ENCODE peak calls at places on chromosomes 3 and 15, in eight cellular contexts. T is endothelial cell of umbilical vein, F is esophagus squamous epithelium, G is NT2/D1, N is uterus, D is cardiac muscle cell, W is small intestine, R is GM23248. B is an unnamed sample.

GRCh38 chr3:184448321-184449160 is 68.7 kb downstream of the CHRD start:
- DNase-seq in N (no peak), W (peak; percentile 20), T (peak; percentile 96), R (peak; percentile 72), F (no peak), D (no peak), G (no peak), B (no peak)

GRCh38 chr3:156727519-156728205 is 53.3 kb downstream of the TIPARP start:
- DNase-seq in T (no peak), W (no peak), D (no peak), R (no peak), N (no peak), F (no peak), G (no peak), B (no peak)

GRCh38 chr3:8581806-8582436 is 62.7 kb downstream of the SSUH2 start:
- DNase-seq in D (no peak), T (no peak), F (no peak), N (no peak), G (no peak), W (no peak), R (no peak), B (no peak)

GRCh38 chr3:176650478-176650877 is 546.8 kb downstream of the TBL1XR1 start:
- DNase-seq in N (no peak), G (no peak), W (no peak), D (no peak), F (no peak), T (no peak), R (peak; percentile 74), B (no peak)

GRCh38 chr15:67543348-67543718 is 830 bp downstream of the MAP2K5 start:
- DNase-seq in W (peak; percentile 37), N (no peak), D (no peak), F (no peak), T (peak; percentile 25), G (no peak), R (peak; percentile 51), B (no peak)

GRCh38 chr3:37779289-37780152 is 82.2 kb upstream of the CTDSPL start:
- DNase-seq in F (no peak), G (peak; percentile 85), T (peak; percentile 76), R (peak; percentile 83), W (peak; percentile 69), D (peak; percentile 87), N (peak; percentile 50), B (no peak)

GRCh38 chr3:197558000-197558399 is 2.2 kb upstream of the BDH1 start:
- DNase-seq in N (no peak), T (no peak), G (no peak), R (no peak), F (no peak), W (peak; percentile 51), D (no peak), B (no peak)

GRCh38 chr3:86180696-86181095 is 810.3 kb downstream of the VGLL3 start:
- DNase-seq in R (peak; percentile 4), F (no peak), W (no peak), T (no peak), D (peak; percentile 25), N (no peak), G (no peak), B (no peak)

GRCh38 chr15:68112711-68113110 is 58.6 kb downstream of the PIAS1 start:
- DNase-seq in G (no peak), D (no peak), W (no peak), T (no peak), F (no peak), N (no peak), R (peak; percentile 76), B (no peak)

GRCh38 chr3:179260949-179261765 is 10.2 kb upstream of the KCNMB3 start:
- DNase-seq in R (peak; percentile 86), G (no peak), T (peak; percentile 58), D (peak; percentile 77), F (peak; percentile 6), N (peak; percentile 48), W (peak; percentile 66), B (no peak)

GRCh38 chr15:68999091-68999490 is 15.4 kb upstream of the NOX5 start:
- DNase-seq in R (no peak), G (no peak), F (no peak), N (no peak), D (no peak), W (no peak), T (no peak), B (no peak)

GRCh38 chr15:97026781-97027180 is 696.3 kb downstream of the NR2F2 start:
- DNase-seq in T (no peak), R (no peak), G (no peak), F (no peak), W (no peak), N (no peak), D (no peak), B (no peak)
- H3K9me3 ChIP-seq in T (peaks cover 2% of the 10 kb centered on the region), R (peaks cover 6% of the 10 kb centered on the region), G (peaks cover 12% of the 10 kb centered on the region), F (no peaks in the 10 kb centered on the region), W (no peaks in the 10 kb centered on the region), N (no peaks in the 10 kb centered on the region), D (no peaks in the 10 kb centered on the region), B (no peaks in the 10 kb centered on the region)

GRCh38 chr15:25059698-25060471 is 105.1 kb downstream of the SNRPN start:
- DNase-seq in D (no peak), T (no peak), N (peak; percentile 2), F (no peak), R (no peak), W (no peak), G (no peak), B (peak; percentile 55)
- H3K9me3 ChIP-seq in D (peaks cover 20% of the 10 kb centered on the region), T (peaks cover 80% of the 10 kb centered on the region), N (peaks cover 98% of the 10 kb centered on the region), F (peaks cover 49% of the 10 kb centered on the region), R (no peaks in the 10 kb centered on the region), W (peaks cover 26% of the 10 kb centered on the region), G (peaks cover 100% of the 10 kb centered on the region), B (peaks cover 100% of the 10 kb centered on the region)

DNA sequence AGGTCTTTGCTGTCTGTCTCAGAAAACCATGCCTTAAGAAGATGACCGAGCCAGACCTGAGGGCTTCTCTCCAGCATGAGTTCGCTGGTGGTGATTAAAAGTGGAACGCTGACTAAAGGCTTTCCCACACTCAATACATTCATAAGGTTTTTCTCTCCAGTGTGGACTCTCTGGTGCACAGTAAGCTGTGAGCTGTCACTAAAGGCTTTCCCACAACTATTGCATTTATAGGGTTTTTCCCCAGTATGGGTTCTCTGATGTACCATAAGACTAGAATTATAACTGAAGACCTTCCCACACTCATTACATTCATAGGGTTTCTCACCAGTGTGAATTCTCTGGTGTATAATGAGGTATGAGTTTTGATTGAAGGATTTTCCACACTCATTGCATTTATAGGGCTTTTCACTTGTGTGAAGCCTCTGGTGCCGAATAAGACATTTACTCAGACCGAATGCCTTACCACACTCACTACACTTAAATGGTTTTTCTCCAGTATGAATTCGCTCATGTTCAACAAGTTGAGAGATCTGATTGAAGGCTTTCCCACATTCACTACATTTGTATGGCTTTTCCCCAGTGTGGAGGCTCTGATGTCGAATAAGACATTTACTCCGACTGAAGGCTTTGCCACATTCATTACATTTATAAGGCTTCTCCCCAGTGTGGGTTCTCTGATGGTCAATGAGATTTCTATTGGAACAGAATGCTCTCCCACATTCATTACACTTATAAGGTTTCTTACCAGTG is 21.9 kb upstream of the ZNF445 start:
- DNase-seq in T (no peak), D (no peak), F (no peak), W (no peak), R (no peak), G (no peak), N (no peak), B (no peak)
- H3K9me3 ChIP-seq in T (peaks cover 19% of the 10 kb centered on the region), D (no peaks in the 10 kb centered on the region), F (no peaks in the 10 kb centered on the region), W (no peaks in the 10 kb centered on the region), R (no peaks in the 10 kb centered on the region), G (peaks cover 62% of the 10 kb centered on the region), N (peaks cover 43% of the 10 kb centered on the region), B (peaks cover 18% of the 10 kb centered on the region)

DNA sequence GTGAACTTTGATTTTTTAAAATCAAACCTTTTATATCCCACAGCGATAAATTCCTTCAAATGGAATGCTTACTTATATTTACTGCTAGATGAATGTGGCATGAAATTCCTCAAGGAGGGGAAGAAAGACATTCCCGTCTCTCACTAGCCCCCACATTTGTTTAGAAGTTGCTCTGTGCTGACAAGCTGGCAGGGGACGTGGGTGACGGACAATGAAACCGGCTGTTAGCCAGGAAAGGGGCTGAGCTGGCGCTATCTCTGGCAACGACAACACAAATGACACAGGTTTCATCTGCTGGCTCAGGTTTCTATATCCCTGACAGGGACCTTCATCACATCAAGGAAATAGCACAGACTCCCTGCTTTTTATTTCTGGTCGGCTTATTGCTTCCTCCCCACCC is 15.8 kb downstream of the RUVBL1 start:
- DNase-seq in W (no peak), N (no peak), T (no peak), D (peak; percentile 22), G (no peak), R (no peak), F (no peak), B (no peak)
- H3K9me3 ChIP-seq in W (no peaks in the 10 kb centered on the region), N (no peaks in the 10 kb centered on the region), T (no peaks in the 10 kb centered on the region), D (no peaks in the 10 kb centered on the region), G (no peaks in the 10 kb centered on the region), R (no peaks in the 10 kb centered on the region), F (no peaks in the 10 kb centered on the region), B (no peaks in the 10 kb centered on the region)

DNA sequence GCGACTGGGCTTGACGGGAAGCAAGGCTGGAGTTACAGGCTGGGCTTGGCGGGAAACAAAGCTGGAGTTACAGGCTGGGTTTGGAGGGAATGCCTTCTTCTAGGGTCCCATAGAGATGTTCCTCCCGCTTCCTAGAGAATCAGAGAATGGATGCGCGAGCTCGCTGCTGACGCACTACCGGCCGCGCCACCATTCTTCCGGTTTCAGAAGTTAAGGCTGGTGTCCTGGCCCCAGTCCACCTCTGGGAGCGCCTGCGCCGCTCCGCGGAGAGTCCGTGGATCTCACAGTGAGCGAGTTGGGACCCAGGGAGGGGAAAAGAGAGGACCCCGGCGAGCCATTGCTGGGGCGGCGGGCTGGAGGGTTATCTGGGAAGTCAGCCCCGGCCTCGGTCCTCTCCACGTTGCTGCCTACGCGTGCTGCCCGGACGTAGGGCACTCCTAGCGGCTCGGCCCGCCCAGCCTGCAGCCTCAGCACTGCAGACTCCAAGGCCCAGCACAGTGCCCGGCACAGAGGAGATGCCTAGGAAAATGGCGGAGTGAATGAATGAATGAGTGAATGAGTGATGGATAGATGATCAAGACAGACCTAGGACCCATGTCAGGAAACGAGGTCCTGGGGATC is at the start of gene ZNF502:
- DNase-seq in F (no peak), D (peak; percentile 78), R (peak; percentile 94), T (peak; percentile 85), G (peak; percentile 86), N (peak; percentile 83), W (peak; percentile 83), B (peak; percentile 90)
- H3K9me3 ChIP-seq in F (no peaks in the 10 kb centered on the region), D (no peaks in the 10 kb centered on the region), R (no peaks in the 10 kb centered on the region), T (peaks cover 2% of the 10 kb centered on the region), G (peaks cover 55% of the 10 kb centered on the region), N (peaks cover 12% of the 10 kb centered on the region), W (peaks cover 3% of the 10 kb centered on the region), B (peaks cover 36% of the 10 kb centered on the region)

DNA sequence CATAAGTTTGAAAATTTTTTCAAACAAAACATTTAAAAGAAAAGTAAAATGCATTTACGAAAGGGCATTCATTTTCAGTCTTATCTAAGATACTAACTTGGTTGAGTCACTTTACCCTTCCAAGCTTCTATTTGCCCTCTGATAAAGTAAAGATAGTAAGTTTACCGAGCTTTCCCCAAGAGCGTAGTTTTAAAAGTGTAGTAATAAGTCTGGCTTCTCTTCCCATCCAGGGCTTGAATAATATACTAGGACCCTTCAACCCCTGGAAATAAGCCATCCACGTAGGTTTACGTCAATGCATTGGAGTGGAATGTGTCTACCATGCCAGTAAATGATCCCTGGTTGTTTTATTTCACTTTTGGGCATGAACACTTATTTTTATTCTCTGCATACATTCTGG is 608.3 kb downstream of the NTRK3 start:
- DNase-seq in D (no peak), R (no peak), N (no peak), W (no peak), G (no peak), T (no peak), F (no peak), B (no peak)
- H3K9me3 ChIP-seq in D (no peaks in the 10 kb centered on the region), R (no peaks in the 10 kb centered on the region), N (no peaks in the 10 kb centered on the region), W (no peaks in the 10 kb centered on the region), G (no peaks in the 10 kb centered on the region), T (peaks cover 1% of the 10 kb centered on the region), F (no peaks in the 10 kb centered on the region), B (no peaks in the 10 kb centered on the region)

B was measured in ascending aorta.